ENCODE peak calls at places on chromosomes 7 and 10, in seven cellular contexts. B, S, N, C, T, U and O are unnamed samples.

GRCh38 chr7:95476904-95477594 is 8.7 kb upstream of the ASB4 start:
- DNase-seq in B (peak; percentile 59), S (peak; percentile 85), N (peak; percentile 30), C (peak; percentile 12), T (peak; percentile 26), U (peak; percentile 21), O (peak; percentile 24)

GRCh38 chr10:30459283-30459682 is 25.3 kb downstream of the MAP3K8 start:
- DNase-seq in B (no peak), S (no peak), N (no peak), C (no peak), T (no peak), U (no peak), O (no peak)

GRCh38 chr10:117241541-117242462 is 888 bp downstream of the SLC18A2 start:
- DNase-seq in B (no peak), S (peak; percentile 67), N (no peak), C (no peak), T (no peak), U (no peak), O (no peak)

GRCh38 chr10:110005716-110006115 is 2.1 kb upstream of the ADD3 start:
- DNase-seq in B (no peak), S (peak; percentile 56), N (peak; percentile 74), C (peak; percentile 27), T (no peak), U (no peak), O (no peak)

GRCh38 chr7:92754756-92755581 is 81.4 kb downstream of the CDK6 start:
- DNase-seq in B (no peak), S (no peak), N (no peak), C (no peak), T (no peak), U (no peak), O (no peak)

GRCh38 chr7:41053830-41054229 is 649.1 kb downstream of the INHBA start:
- DNase-seq in B (no peak), S (no peak), N (peak; percentile 51), C (no peak), T (no peak), U (no peak), O (no peak)

GRCh38 chr10:47384148-47384921 is at the start of gene ZNF488:
- DNase-seq in B (peak; percentile 47), S (peak; percentile 79), N (peak; percentile 32), C (peak; percentile 77), T (peak; percentile 92), U (peak; percentile 65), O (peak; percentile 17)

GRCh38 chr7:15684834-15685233 is 1.6 kb downstream of the MEOX2 start:
- DNase-seq in B (no peak), S (peak; percentile 61), N (no peak), C (no peak), T (no peak), U (no peak), O (no peak)

GRCh38 chr10:17175551-17175950 is 25.9 kb downstream of the TRDMT1 start:
- DNase-seq in B (no peak), S (peak; percentile 39), N (no peak), C (no peak), T (no peak), U (no peak), O (no peak)